ENCODE peak calls at places on chromosomes 3 and 15, in four cellular contexts. N is CD4-positive, alpha-beta T cell; S is PC-9; C is thoracic aorta. G is an unnamed sample.

GRCh38 chr3:149894211-149894610 is 76.5 kb downstream of the PFN2 start:
- DNase-seq in N (no peak), C (no peak), S (no peak), G (no peak)

GRCh38 chr3:35908366-35909232 is 269.3 kb downstream of the ARPP21 start:
- DNase-seq in N (peak; percentile 3), C (no peak), S (peak; percentile 29), G (peak; percentile 69)

GRCh38 chr3:134348524-134348923 is 25.7 kb downstream of the AMOTL2 start:
- DNase-seq in C (peak; percentile 79), S (peak; percentile 91), N (no peak), G (peak; percentile 70)

GRCh38 chr3:175212896-175213295 is 353.8 kb downstream of the NAALADL2 start:
- DNase-seq in S (no peak), C (no peak), N (no peak), G (peak; percentile 20)

GRCh38 chr3:123881771-123882170 is 2.4 kb downstream of the MYLK start:
- DNase-seq in S (no peak), N (no peak), C (no peak), G (no peak)

GRCh38 chr15:94327356-94327936 is 96.1 kb downstream of the MCTP2 start:
- DNase-seq in C (no peak), N (no peak), S (peak; percentile 3), G (peak; percentile 20)

GRCh38 chr3:186362988-186363387 is 954 bp upstream of the DGKG start:
- DNase-seq in C (no peak), S (no peak), N (no peak), G (no peak)

GRCh38 chr15:36177590-36178281 is 401.7 kb upstream of the CDIN1 start:
- DNase-seq in C (no peak), S (no peak), N (no peak), G (peak; percentile 1)

GRCh38 chr3:64321747-64322146 is 96.5 kb upstream of the PRICKLE2 start:
- DNase-seq in C (no peak), N (no peak), S (peak; percentile 35), G (peak; percentile 17)

GRCh38 chr3:155876537-155876936 is 6.1 kb downstream of the GMPS start:
- DNase-seq in N (no peak), C (no peak), S (no peak), G (no peak)

GRCh38 chr3:194285024-194285858 is 65.9 kb downstream of the CPN2 start:
- DNase-seq in S (no peak), C (no peak), N (no peak), G (no peak)

GRCh38 chr15:70892912-70893560 is 410 bp downstream of the LRRC49 start:
- DNase-seq in C (no peak), N (no peak), S (peak; percentile 40), G (peak; percentile 34)

GRCh38 chr15:100733088-100733487 is 130.7 kb downstream of the ASB7 start:
- DNase-seq in C (no peak), S (peak; percentile 65), N (no peak), G (no peak)

GRCh38 chr3:42731476-42732195 is 29.0 kb upstream of the HHATL start:
- DNase-seq in S (no peak), N (no peak), C (no peak), G (no peak)

GRCh38 chr3:105791134-105791533 is 77.7 kb downstream of the CBLB start:
- DNase-seq in C (no peak), N (no peak), S (no peak), G (no peak)

GRCh38 chr3:184693011-184693975 is 18.6 kb downstream of the MAGEF1 start:
- DNase-seq in N (no peak), C (no peak), S (no peak), G (no peak)
- TF ChIP-seq CTCF in N (no peak), C (no peak), S (no peak), G (no peak)

DNA sequence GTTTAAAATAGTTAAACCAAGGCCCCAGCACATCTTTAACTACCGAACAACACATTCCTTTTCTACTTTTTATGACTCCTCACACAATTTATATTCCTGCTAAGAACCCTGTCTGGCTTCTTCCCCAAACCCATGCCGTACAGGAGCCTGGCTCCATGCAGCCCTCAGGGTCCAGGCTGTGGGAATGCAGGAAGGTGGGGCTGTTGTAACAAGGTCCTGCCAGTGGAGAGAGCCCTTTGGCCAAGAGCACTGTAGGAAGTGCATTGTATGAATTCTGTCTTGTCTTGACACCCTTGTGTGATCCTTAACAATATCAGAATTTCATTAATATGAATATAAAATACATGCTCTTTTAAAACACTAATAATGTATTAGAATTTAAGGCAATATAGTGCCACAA is 563.8 kb downstream of the TBL1XR1 start:
- DNase-seq in S (no peak), N (no peak), C (no peak), G (peak; percentile 17)
- TF ChIP-seq CTCF in S (no peak), N (no peak), C (no peak), G (no peak)

GRCh38 chr15:98276018-98276417 is 315.5 kb downstream of the ARRDC4 start:
- DNase-seq in C (no peak), N (no peak), S (no peak), G (no peak)

GRCh38 chr15:98268163-98268562 is 307.7 kb downstream of the ARRDC4 start:
- DNase-seq in S (no peak), C (no peak), N (no peak), G (no peak)

GRCh38 chr15:98277602-98278001 is 317.1 kb downstream of the ARRDC4 start:
- DNase-seq in S (no peak), C (no peak), N (no peak), G (no peak)

GRCh38 chr15:98272586-98272985 is 312.1 kb downstream of the ARRDC4 start:
- DNase-seq in S (no peak), C (no peak), N (no peak), G (no peak)
- TF ChIP-seq CTCF in S (no peak), C (no peak), N (no peak), G (no peak)

DNA sequence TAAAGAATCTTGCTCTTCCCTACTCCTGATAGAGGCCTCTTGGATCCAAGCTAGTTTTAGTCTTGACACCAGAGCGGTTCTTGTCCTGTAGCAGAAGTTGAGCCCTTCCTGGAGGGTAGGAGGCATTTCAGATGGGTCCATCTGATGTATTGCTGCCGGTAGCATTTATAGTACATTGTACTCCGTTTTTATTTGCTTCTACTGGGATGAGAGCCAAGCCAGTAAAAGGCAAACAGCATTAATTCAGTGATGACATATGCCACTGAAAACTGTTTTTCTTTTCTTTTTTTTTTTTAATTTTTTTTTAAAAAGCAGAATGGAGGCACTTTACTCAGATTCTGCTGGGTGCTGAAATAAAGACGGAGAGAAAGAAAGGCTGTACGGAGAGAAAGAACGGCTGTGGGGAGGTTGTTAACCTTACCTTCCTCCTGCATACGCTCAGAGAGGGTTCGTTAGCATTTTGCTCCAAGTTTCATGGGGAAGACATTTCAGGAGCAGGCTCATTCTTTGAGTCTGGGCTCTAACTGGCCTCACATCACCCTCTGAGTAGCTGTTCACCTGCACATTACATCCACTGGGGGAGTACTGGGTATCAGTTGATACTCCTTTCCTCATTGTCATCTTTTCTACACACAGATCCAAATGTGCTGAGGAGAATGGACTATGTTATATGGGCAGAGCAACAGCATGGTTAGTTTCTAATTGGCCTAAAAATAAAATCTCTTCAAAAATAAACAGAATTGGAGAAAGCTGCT is 161.5 kb downstream of the FEZF2 start:
- DNase-seq in S (no peak), C (no peak), N (no peak), G (no peak)
- TF ChIP-seq CTCF in S (no peak), C (no peak), N (no peak), G (no peak)

G was measured in Calu3.